ENCODE peak calls at places on chromosome 14, in eight cellular contexts. B is kidney glomerular epithelial cell; F is A549; P is HEK293T; G is lower leg skin; Z is glomerular endothelial cell; S is G401; A is activated T-cell treated with anti-CD3 and anti-CD28 coated beads, Interleukin-2, amount 50 U/mL, for 48 hours. N is an unnamed sample.

GRCh38 chr14:75985618-75986438 is at the start of gene IFT43:
- DNase-seq in A (peak), F (peak), G (peak), S (peak), Z (no peak), P (peak), B (peak), N (peak)

GRCh38 chr14:96589577-96589976 is 87.4 kb downstream of the PAPOLA start:
- DNase-seq in A (no peak), S (no peak), P (no peak), Z (no peak), F (no peak), B (no peak), G (peak), N (no peak)

GRCh38 chr14:101109347-101109638 is 205.8 kb upstream of the RTL1 start:
- DNase-seq in P (no peak), F (no peak), A (peak), G (no peak), B (no peak), S (no peak), Z (no peak), N (no peak)

GRCh38 chr14:104171029-104171697 is 32.8 kb downstream of the KIF26A start:
- DNase-seq in B (no peak), Z (no peak), F (no peak), S (no peak), A (no peak), P (no peak), G (no peak), N (no peak)

GRCh38 chr14:30431552-30431951 is 127.4 kb upstream of the G2E3 start:
- DNase-seq in B (no peak), P (no peak), Z (no peak), A (no peak), G (no peak), F (no peak), S (no peak), N (no peak)

GRCh38 chr14:52267501-52268190 is at the start of gene PTGDR:
- DNase-seq in A (peak), B (no peak), S (no peak), F (no peak), P (no peak), G (peak), Z (no peak), N (no peak)

GRCh38 chr14:101456246-101457159 is 104.8 kb upstream of the DIO3 start:
- DNase-seq in P (no peak), A (no peak), G (peak), F (no peak), B (no peak), Z (no peak), S (no peak), N (no peak)

GRCh38 chr14:79727900-79728299 is 483.4 kb downstream of the DIO2 start:
- DNase-seq in G (no peak), F (no peak), A (no peak), S (no peak), P (no peak), Z (no peak), B (no peak), N (no peak)

GRCh38 chr14:103422981-103423600 is 37.9 kb downstream of the MARK3 start:
- DNase-seq in G (no peak), S (no peak), P (no peak), B (no peak), F (no peak), Z (no peak), A (no peak), N (peak)

GRCh38 chr14:67477926-67478915 is 10.3 kb downstream of the TMEM229B start:
- DNase-seq in F (no peak), G (no peak), S (no peak), Z (no peak), B (no peak), A (no peak), P (no peak), N (no peak)

GRCh38 chr14:92437729-92438280 is 75.8 kb upstream of the RIN3 start:
- DNase-seq in P (no peak), Z (no peak), G (no peak), S (no peak), B (no peak), F (no peak), A (no peak), N (no peak)

GRCh38 chr14:77037886-77038511 is 9.5 kb upstream of the IRF2BPL start:
- DNase-seq in P (no peak), G (no peak), F (no peak), B (no peak), Z (no peak), A (peak), S (peak), N (no peak)

GRCh38 chr14:38481939-38482678 is 226.2 kb upstream of the CLEC14A start:
- DNase-seq in Z (no peak), P (no peak), F (no peak), S (no peak), A (no peak), G (no peak), B (no peak), N (no peak)

GRCh38 chr14:101743701-101744100 is 17.8 kb upstream of the PPP2R5C start:
- DNase-seq in P (no peak), B (no peak), S (no peak), Z (no peak), A (no peak), G (no peak), F (no peak), N (no peak)

GRCh38 chr14:91577632-91578233 is 67.6 kb upstream of the PPP4R3A start:
- DNase-seq in P (no peak), Z (no peak), G (no peak), S (no peak), B (no peak), F (no peak), A (no peak), N (no peak)

GRCh38 chr14:94367347-94367746 is 21.1 kb downstream of the SERPINA1 start:
- DNase-seq in S (no peak), F (no peak), B (no peak), P (no peak), A (no peak), Z (no peak), G (no peak), N (no peak)

GRCh38 chr14:76352639-76353281 is 23.2 kb upstream of the ESRRB start:
- DNase-seq in Z (no peak), A (peak), S (peak), P (peak), G (no peak), F (peak), B (no peak), N (no peak)

GRCh38 chr14:68785817-68786490 is 6.9 kb downstream of the ZFP36L1 start:
- DNase-seq in A (peak), G (peak), S (peak), P (no peak), B (peak), F (peak), Z (no peak), N (no peak)

GRCh38 chr14:31566456-31566855 is 5.3 kb downstream of the NUBPL start:
- DNase-seq in G (no peak), A (no peak), F (no peak), Z (no peak), P (no peak), S (no peak), B (no peak), N (no peak)

GRCh38 chr14:20179880-20180279 is 10.8 kb upstream of the OR11G2 start:
- DNase-seq in S (no peak), P (no peak), B (no peak), A (no peak), Z (no peak), F (no peak), G (no peak), N (no peak)

GRCh38 chr14:26415618-26416123 is 182.2 kb downstream of the NOVA1 start:
- DNase-seq in A (no peak), P (no peak), G (no peak), S (peak), Z (no peak), B (no peak), F (no peak), N (no peak)

GRCh38 chr14:73742520-73743238 is 28.5 kb upstream of the PNMA1 start:
- DNase-seq in S (no peak), A (peak), G (no peak), B (no peak), P (no peak), Z (no peak), F (no peak), N (no peak)

GRCh38 chr14:99716091-99716849 is 32.2 kb downstream of the CYP46A1 start:
- DNase-seq in Z (no peak), G (peak), F (no peak), P (peak), A (no peak), S (no peak), B (no peak), N (no peak)

GRCh38 chr14:74583689-74584434 is 28.2 kb downstream of the LTBP2 start:
- DNase-seq in G (no peak), Z (no peak), S (no peak), F (peak), A (peak), B (peak), P (no peak), N (peak)

GRCh38 chr14:104373855-104374717 is 205.5 kb upstream of the C14orf180 start:
- DNase-seq in G (no peak), F (no peak), Z (no peak), P (no peak), S (no peak), B (no peak), A (no peak), N (no peak)

GRCh38 chr14:53391156-53391555 is 238.0 kb upstream of the DDHD1 start:
- DNase-seq in G (no peak), A (no peak), P (no peak), S (no peak), B (no peak), Z (no peak), F (no peak), N (no peak)

GRCh38 chr14:34425095-34425851 is 36.8 kb downstream of the SPTSSA start:
- DNase-seq in F (no peak), G (no peak), P (no peak), B (no peak), S (no peak), Z (no peak), A (no peak), N (no peak)

GRCh38 chr14:104546591-104547309 is 32.8 kb upstream of the C14orf180 start:
- DNase-seq in Z (no peak), F (no peak), S (no peak), G (peak), B (no peak), P (no peak), A (no peak), N (no peak)

GRCh38 chr14:74934476-74935339 is 11.6 kb upstream of the RPS6KL1 start:
- DNase-seq in B (no peak), G (no peak), A (no peak), P (no peak), Z (no peak), F (no peak), S (no peak), N (no peak)

GRCh38 chr14:78469947-78470346 is 299.8 kb downstream of the NRXN3 start:
- DNase-seq in Z (no peak), G (no peak), B (no peak), F (no peak), S (no peak), P (no peak), A (no peak), N (no peak)

GRCh38 chr14:65231286-65231980 is 129.1 kb upstream of the MAX start:
- DNase-seq in S (no peak), F (no peak), G (peak), B (peak), A (no peak), Z (no peak), P (no peak), N (no peak)

GRCh38 chr14:71726639-71727085 is 205.6 kb upstream of the RGS6 start:
- DNase-seq in P (no peak), B (no peak), Z (no peak), S (no peak), G (no peak), F (no peak), A (no peak), N (no peak)

GRCh38 chr14:63933110-63933509 is 80.3 kb downstream of the SYNE2 start:
- DNase-seq in F (no peak), A (no peak), Z (no peak), B (no peak), S (no peak), P (no peak), G (no peak), N (no peak)

GRCh38 chr14:41280745-41281144 is 325.9 kb upstream of the LRFN5 start:
- DNase-seq in A (no peak), F (no peak), B (peak), P (peak), Z (no peak), S (no peak), G (no peak), N (no peak)

GRCh38 chr14:104372390-104373054 is 207.0 kb upstream of the C14orf180 start:
- DNase-seq in F (no peak), G (no peak), P (no peak), S (no peak), A (no peak), B (no peak), Z (no peak), N (no peak)

GRCh38 chr14:94555991-94556390 is 5.3 kb upstream of the SERPINA4 start:
- DNase-seq in B (no peak), F (no peak), G (peak), P (no peak), S (no peak), A (no peak), Z (no peak), N (no peak)

GRCh38 chr14:103007555-103007954 is 49.8 kb downstream of the CDC42BPB start:
- DNase-seq in B (no peak), G (no peak), A (no peak), Z (no peak), S (peak), F (no peak), P (no peak), N (no peak)

GRCh38 chr14:94630396-94630795 is 18.2 kb downstream of the SERPINA3 start:
- DNase-seq in S (no peak), Z (no peak), A (no peak), G (peak), F (no peak), B (no peak), P (no peak), N (no peak)

GRCh38 chr14:101464310-101464983 is 96.8 kb upstream of the DIO3 start:
- DNase-seq in Z (no peak), F (no peak), S (no peak), A (peak), B (no peak), G (peak), P (no peak), N (no peak)